ENCODE peak calls at places on chromosomes 7 and 10, in six cellular contexts. R, X, Z, B, N and O are unnamed samples. For H3K4me1, the result is how much of the 10 kb centered on the place peaks cover.

GRCh38 chr7:37062019-37062418 is 337.7 kb upstream of the AOAH start:
- DNase-seq in R (no peak), X (no peak), Z (no peak), B (no peak), N (no peak), O (no peak)

GRCh38 chr7:139455789-139456188 is 27.7 kb downstream of the KLRG2 start:
- DNase-seq in R (no peak), X (no peak), Z (no peak), B (no peak), N (no peak), O (no peak)

GRCh38 chr10:71812016-71812912 is 38.8 kb downstream of the PSAP start:
- DNase-seq in R (peak), X (peak), Z (no peak), B (peak), N (peak), O (peak)

GRCh38 chr7:140237390-140237789 is 60.6 kb upstream of the KDM7A start:
- DNase-seq in R (no peak), X (no peak), Z (no peak), B (no peak), N (no peak), O (no peak)

GRCh38 chr10:114504769-114505579 is 100.7 kb upstream of the AFAP1L2 start:
- DNase-seq in R (no peak), X (no peak), Z (no peak), B (no peak), N (no peak), O (no peak)

GRCh38 chr7:66033471-66034385 is 41.9 kb upstream of the ASL start:
- DNase-seq in R (no peak), X (no peak), Z (no peak), B (no peak), N (no peak), O (peak)

GRCh38 chr7:816751-817671 is 15.3 kb upstream of the SUN1 start:
- DNase-seq in R (peak), X (peak), Z (no peak), B (peak), N (no peak), O (peak)

GRCh38 chr10:54096892-54097291 is 704.1 kb downstream of the PCDH15 start:
- DNase-seq in R (no peak), X (no peak), Z (no peak), B (no peak), N (no peak), O (no peak)

GRCh38 chr10:100637785-100638184 is 102.0 kb downstream of the HIF1AN start:
- DNase-seq in R (no peak), X (no peak), Z (no peak), B (no peak), N (peak), O (peak)

GRCh38 chr7:116953727-116954442 is 584 bp downstream of the ST7 start:
- DNase-seq in R (peak), X (peak), Z (no peak), B (no peak), N (peak), O (peak)

GRCh38 chr10:18082381-18082780 is 57.8 kb upstream of the CACNB2 start:
- DNase-seq in R (no peak), X (no peak), Z (no peak), B (no peak), N (no peak), O (no peak)

GRCh38 chr7:128383781-128384180 is 22.3 kb upstream of the PRRT4 start:
- DNase-seq in R (no peak), X (no peak), Z (no peak), B (no peak), N (no peak), O (no peak)

GRCh38 chr10:100886946-100887345 is 25.8 kb upstream of the SLF2 start:
- DNase-seq in R (peak), X (no peak), Z (no peak), B (no peak), N (no peak), O (no peak)

GRCh38 chr7:73431041-73431835 is 2.3 kb upstream of the FZD9 start:
- DNase-seq in R (no peak), X (no peak), Z (no peak), B (no peak), N (no peak), O (no peak)

GRCh38 chr10:123559066-123559822 is 106.9 kb upstream of the GPR26 start:
- DNase-seq in R (peak), X (peak), Z (no peak), B (peak), N (peak), O (peak)

GRCh38 chr10:78650122-78650521 is 418.6 kb upstream of the ZMIZ1 start:
- DNase-seq in R (no peak), X (no peak), Z (no peak), B (no peak), N (no peak), O (no peak)

GRCh38 chr10:87504667-87505365 is at the start of gene MINPP1:
- DNase-seq in R (peak), X (peak), Z (peak), B (peak), N (peak), O (peak)

GRCh38 chr7:42502022-42502421 is 265.0 kb upstream of the GLI3 start:
- DNase-seq in R (no peak), X (no peak), Z (no peak), B (no peak), N (no peak), O (no peak)

GRCh38 chr7:42233939-42234338 is 3.1 kb downstream of the GLI3 start:
- DNase-seq in R (no peak), X (no peak), Z (no peak), B (no peak), N (no peak), O (no peak)

GRCh38 chr7:46854958-46855473 is 726.9 kb downstream of the TNS3 start:
- DNase-seq in R (no peak), X (no peak), Z (no peak), B (no peak), N (no peak), O (no peak)

GRCh38 chr10:84966708-84967441 is 638.5 kb downstream of the CCSER2 start:
- DNase-seq in R (no peak), X (no peak), Z (no peak), B (no peak), N (no peak), O (no peak)

GRCh38 chr7:91263359-91264082 is 712 bp upstream of the FZD1 start:
- DNase-seq in R (peak), X (peak), Z (no peak), B (no peak), N (peak), O (peak)

GRCh38 chr10:132918264-132918616 is 24.1 kb downstream of the CFAP46 start:
- DNase-seq in R (no peak), X (no peak), Z (no peak), B (no peak), N (no peak), O (no peak)

GRCh38 chr10:34024708-34025425 is 690.4 kb upstream of the NRP1 start:
- DNase-seq in R (no peak), X (no peak), Z (no peak), B (no peak), N (peak), O (peak)

GRCh38 chr10:61543831-61544230 is 90.7 kb upstream of the TMEM26 start:
- DNase-seq in R (no peak), X (no peak), Z (no peak), B (no peak), N (no peak), O (no peak)

GRCh38 chr10:62779487-62780248 is 24.9 kb upstream of the ADO start:
- DNase-seq in R (no peak), X (peak), Z (no peak), B (peak), N (no peak), O (no peak)

GRCh38 chr7:142328551-142328950 is 70.7 kb upstream of the PRSS58 start:
- DNase-seq in R (no peak), X (no peak), Z (no peak), B (no peak), N (no peak), O (no peak)

GRCh38 chr7:147182859-147183258 is 1066.3 kb downstream of the CNTNAP2 start:
- DNase-seq in R (no peak), X (no peak), Z (no peak), B (no peak), N (no peak), O (no peak)

GRCh38 chr7:40306596-40306995 is 171.8 kb downstream of the SUGCT start:
- DNase-seq in R (no peak), X (no peak), Z (no peak), B (no peak), N (no peak), O (no peak)

GRCh38 chr10:30553625-30554442 is 75.7 kb downstream of the LYZL2 start:
- DNase-seq in R (peak), X (peak), Z (no peak), B (no peak), N (peak), O (peak)

GRCh38 chr10:71285986-71286385 is 33.1 kb upstream of the SLC29A3 start:
- DNase-seq in R (no peak), X (no peak), Z (no peak), B (no peak), N (no peak), O (no peak)

GRCh38 chr7:116683786-116684185 is 11.8 kb downstream of the MET start:
- DNase-seq in R (no peak), X (no peak), Z (no peak), B (peak), N (no peak), O (no peak)

GRCh38 chr10:5551531-5552375 is 27.0 kb downstream of the CALML3 start:
- DNase-seq in R (peak), X (peak), Z (no peak), B (no peak), N (peak), O (no peak)

GRCh38 chr7:98133621-98134266 is 27.1 kb downstream of the LMTK2 start:
- DNase-seq in R (no peak), X (peak), Z (no peak), B (no peak), N (no peak), O (no peak)

GRCh38 chr7:98136423-98136822 is 29.8 kb downstream of the LMTK2 start:
- DNase-seq in R (no peak), X (peak), Z (no peak), B (no peak), N (no peak), O (no peak)

GRCh38 chr7:98133181-98133580 is 26.5 kb downstream of the LMTK2 start:
- DNase-seq in R (no peak), X (peak), Z (no peak), B (peak), N (peak), O (no peak)

GRCh38 chr7:98135984-98136383 is 29.3 kb downstream of the LMTK2 start:
- DNase-seq in R (no peak), X (no peak), Z (no peak), B (no peak), N (no peak), O (no peak)

DNA sequence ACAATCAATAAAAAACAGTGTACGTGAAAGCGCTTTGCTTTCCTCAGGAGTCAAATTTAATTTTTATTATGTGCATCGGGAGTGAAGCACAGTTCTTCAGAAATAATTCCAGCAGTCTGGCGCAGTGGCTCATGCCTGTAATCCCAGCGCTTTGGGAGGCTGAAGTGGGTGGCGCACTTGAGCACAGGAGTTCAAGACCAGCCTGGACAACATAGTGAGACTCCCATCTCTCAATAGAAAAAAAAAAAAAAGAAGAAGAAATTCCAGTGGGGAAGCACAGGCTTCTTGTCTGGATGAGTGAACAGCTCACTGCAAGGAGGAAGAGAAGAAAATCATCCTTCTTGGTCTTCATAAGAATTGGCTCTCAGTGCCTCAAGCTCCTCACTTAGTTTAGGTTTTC is 27.8 kb downstream of the LMTK2 start:
- DNase-seq in R (no peak), X (no peak), Z (no peak), B (no peak), N (no peak), O (no peak)
- H3K4me1 ChIP-seq in R (under half), X (under half), Z (under half), B (under half), N (under half), O (under half)

GRCh38 chr7:101294832-101295121 is 26.8 kb downstream of the IFT22 start:
- DNase-seq in R (no peak), X (no peak), Z (no peak), B (no peak), N (no peak), O (no peak)

GRCh38 chr7:101299511-101300464 is 21.8 kb downstream of the IFT22 start:
- DNase-seq in R (no peak), X (no peak), Z (no peak), B (no peak), N (peak), O (peak)

GRCh38 chr7:101288439-101288838 is 33.2 kb downstream of the IFT22 start:
- DNase-seq in R (no peak), X (no peak), Z (no peak), B (no peak), N (no peak), O (no peak)

GRCh38 chr7:101294039-101294831 is 27.4 kb downstream of the IFT22 start:
- DNase-seq in R (no peak), X (no peak), Z (no peak), B (no peak), N (no peak), O (no peak)
- H3K4me3 ChIP-seq in R (no peak), X (no peak), Z (no peak), B (no peak), N (no peak), O (no peak)

DNA sequence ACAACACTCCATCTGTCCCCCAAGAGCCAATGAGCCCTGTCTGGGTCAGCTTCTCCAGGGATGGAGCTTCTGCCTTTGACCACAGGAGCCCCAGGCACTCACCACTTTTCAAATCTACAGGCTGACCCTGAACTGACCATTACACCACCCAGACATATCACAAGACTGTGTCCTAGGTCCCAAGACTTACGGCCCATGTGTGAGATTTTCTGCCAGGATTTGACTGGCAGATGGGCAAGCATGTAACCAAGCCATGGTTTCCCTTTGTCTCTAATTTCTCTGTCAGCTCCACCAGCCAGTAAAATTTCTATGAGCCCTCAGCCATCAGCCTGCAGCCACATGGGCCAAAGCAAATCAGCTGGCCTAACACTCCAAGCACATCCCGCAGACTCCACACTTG is 92.5 kb downstream of the SH3PXD2A start:
- DNase-seq in R (no peak), X (no peak), Z (no peak), B (no peak), N (no peak), O (no peak)
- H3K4me1 ChIP-seq in R (under half), X (under half), Z (half or more), B (under half), N (under half), O (under half)

GRCh38 chr10:96718304-96718990 is 1.9 kb downstream of the PIK3AP1 start:
- DNase-seq in R (no peak), X (no peak), Z (no peak), B (no peak), N (no peak), O (no peak)
- H3K4me3 ChIP-seq in R (no peak), X (no peak), Z (no peak), B (no peak), N (no peak), O (no peak)

GRCh38 chr10:119666709-119667004 is 15.5 kb downstream of the BAG3 start:
- DNase-seq in R (no peak), X (no peak), Z (no peak), B (no peak), N (no peak), O (no peak)
- H3K4me1 ChIP-seq in R (under half), X (under half), Z (half or more), B (under half), N (under half), O (under half)

DNA sequence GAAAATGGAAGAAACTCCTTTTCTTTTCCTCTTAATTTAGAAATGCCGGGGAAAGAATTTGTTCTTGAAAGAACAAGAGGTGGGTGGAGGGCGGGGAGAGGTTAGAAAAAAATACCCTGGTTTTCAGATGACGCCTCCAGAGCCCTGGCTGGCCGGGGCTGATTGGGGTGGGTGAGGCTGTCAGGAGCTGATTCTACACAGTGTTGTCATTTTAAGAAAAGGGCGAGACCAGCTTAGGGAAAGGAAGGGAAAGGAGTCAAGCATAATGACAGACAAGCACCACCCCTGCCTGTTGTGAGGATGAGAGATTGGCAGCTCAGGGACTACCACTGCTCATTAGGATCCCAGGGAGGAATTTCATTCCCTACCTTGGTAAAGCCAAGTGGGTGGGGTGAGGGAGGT is 9.9 kb upstream of the FAM180A start:
- DNase-seq in R (peak), X (no peak), Z (no peak), B (no peak), N (no peak), O (no peak)
- H3K4me3 ChIP-seq in R (peak), X (no peak), Z (no peak), B (peak), N (no peak), O (no peak)

DNA sequence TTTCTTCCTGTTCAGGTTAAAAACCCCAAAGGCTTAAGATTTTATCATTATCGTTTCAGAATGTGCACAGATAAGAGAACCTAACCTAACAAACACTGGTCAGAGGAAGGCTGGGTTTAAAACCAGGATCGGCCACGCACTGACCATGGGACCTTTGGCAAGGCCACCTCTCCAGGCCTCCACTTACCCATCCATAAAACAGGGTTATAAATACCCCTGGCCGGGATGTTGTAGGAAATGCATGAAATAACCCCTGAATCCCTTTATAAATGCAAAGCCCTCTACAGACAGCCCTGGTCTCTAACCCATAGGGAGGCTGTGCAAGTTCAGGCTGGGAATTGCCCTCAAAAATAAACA is 418 bp downstream of the DEPP1 start:
- DNase-seq in R (peak), X (no peak), Z (no peak), B (no peak), N (no peak), O (no peak)
- H3K4me1 ChIP-seq in R (under half), X (under half), Z (half or more), B (half or more), N (under half), O (under half)

GRCh38 chr7:16770657-16771329 is 17.2 kb downstream of the TSPAN13 start:
- DNase-seq in R (no peak), X (no peak), Z (no peak), B (no peak), N (no peak), O (no peak)
- H3K4me3 ChIP-seq in R (no peak), X (no peak), Z (no peak), B (no peak), N (no peak), O (no peak)